ENCODE peak calls at places on chromosome 22, in five cellular contexts. M, R, Y, F and G are unnamed samples.

GRCh38 chr22:39718921-39719320 is 148.4 kb downstream of the CACNA1I start:
- DNase-seq in M (no peak), Y (no peak), R (no peak), F (no peak), G (no peak)

GRCh38 chr22:44523981-44524759 is 26.1 kb upstream of the RTL6 start:
- DNase-seq in Y (no peak), F (no peak), M (no peak), R (no peak), G (peak; percentile 90)

GRCh38 chr22:30841264-30841663 is 127.3 kb downstream of the MORC2 start:
- DNase-seq in R (peak; percentile 69), Y (no peak), F (no peak), M (peak; percentile 99), G (no peak)

GRCh38 chr22:36760716-36761115 is 15.2 kb downstream of the IFT27 start:
- DNase-seq in Y (no peak), F (no peak), M (no peak), R (no peak), G (no peak)

GRCh38 chr22:23156286-23156685 is 11.0 kb downstream of the RAB36 start:
- DNase-seq in R (no peak), F (no peak), Y (peak; percentile 68), M (no peak), G (no peak)

GRCh38 chr22:47201186-47201995 is 438.9 kb downstream of the TBC1D22A start:
- DNase-seq in R (no peak), Y (no peak), F (peak; percentile 29), M (no peak), G (no peak)

GRCh38 chr22:32448980-32449379 is 15.3 kb downstream of the BPIFC start:
- DNase-seq in M (peak; percentile 89), Y (no peak), R (no peak), F (no peak), G (no peak)

GRCh38 chr22:41994506-41994905 is 4.1 kb upstream of the WBP2NL start:
- DNase-seq in M (no peak), F (no peak), R (no peak), Y (no peak), G (no peak)

GRCh38 chr22:50076646-50077624 is 8.3 kb downstream of the MLC1 start:
- DNase-seq in F (no peak), R (no peak), M (no peak), Y (no peak), G (no peak)

GRCh38 chr22:43847376-43848289 is 14.7 kb downstream of the SULT4A1 start:
- DNase-seq in F (no peak), R (no peak), M (no peak), Y (no peak), G (no peak)

GRCh38 chr22:42280836-42281235 is 10.4 kb upstream of the TCF20 start:
- DNase-seq in F (no peak), M (peak; percentile 39), Y (no peak), R (no peak), G (no peak)

GRCh38 chr22:42680648-42681047 is 31.5 kb upstream of the CYB5R3 start:
- DNase-seq in Y (no peak), M (peak; percentile 94), F (no peak), R (peak; percentile 86), G (peak; percentile 87)

GRCh38 chr22:32558681-32559355 is 84.2 kb downstream of the FBXO7 start:
- DNase-seq in R (peak; percentile 90), F (no peak), Y (no peak), M (peak; percentile 96), G (no peak)

GRCh38 chr22:24427500-24428164 is at the start of gene ADORA2A:
- DNase-seq in F (no peak), R (no peak), Y (no peak), M (no peak), G (no peak)

GRCh38 chr22:49355206-49355920 is 472.3 kb downstream of the BRD1 start:
- DNase-seq in Y (no peak), R (no peak), M (no peak), F (peak; percentile 36), G (no peak)

GRCh38 chr22:47053865-47054185 is 291.4 kb downstream of the TBC1D22A start:
- DNase-seq in Y (no peak), M (peak; percentile 19), F (no peak), R (no peak), G (peak; percentile 39)

GRCh38 chr22:46052801-46053562 is 76.0 kb upstream of the WNT7B start:
- DNase-seq in R (no peak), F (no peak), Y (no peak), M (peak; percentile 66), G (no peak)

GRCh38 chr22:20225693-20225966 is 42.5 kb downstream of the RTN4R start:
- DNase-seq in R (no peak), M (no peak), F (no peak), Y (no peak), G (no peak)